ENCODE peak calls at places on chromosomes 3 and 15, in eight cellular contexts. R, W, D, I, X, U, M and S are unnamed samples.

GRCh38 chr3:141307351-141308059 is 60.8 kb upstream of the ZBTB38 start:
- DNase-seq in R (no peak), W (no peak), D (no peak), I (no peak), X (no peak), U (no peak), M (no peak), S (no peak)

GRCh38 chr3:155766206-155766605 is 21.3 kb upstream of the PLCH1 start:
- DNase-seq in R (no peak), W (no peak), D (no peak), I (no peak), X (no peak), U (no peak), M (peak), S (no peak)

GRCh38 chr3:100411091-100411982 is 10.0 kb downstream of the LNP1 start:
- DNase-seq in R (no peak), W (no peak), D (no peak), I (no peak), X (no peak), U (no peak), M (no peak), S (no peak)

GRCh38 chr3:107241217-107241616 is 136.0 kb upstream of the CCDC54 start:
- DNase-seq in R (peak), W (no peak), D (no peak), I (no peak), X (peak), U (peak), M (peak), S (no peak)

GRCh38 chr15:65038838-65039237 is 6.3 kb upstream of the SLC51B start:
- DNase-seq in R (no peak), W (no peak), D (no peak), I (no peak), X (no peak), U (no peak), M (no peak), S (no peak)

GRCh38 chr3:160291909-160292299 is 66.7 kb downstream of the C3orf80 start:
- DNase-seq in R (no peak), W (no peak), D (no peak), I (no peak), X (no peak), U (no peak), M (no peak), S (no peak)

GRCh38 chr3:4977001-4977888 is 2.0 kb upstream of the BHLHE40 start:
- DNase-seq in R (peak), W (peak), D (peak), I (peak), X (peak), U (peak), M (peak), S (peak)

GRCh38 chr3:111700054-111700453 is 104.9 kb upstream of the ZBED2 start:
- DNase-seq in R (no peak), W (no peak), D (no peak), I (no peak), X (no peak), U (no peak), M (no peak), S (no peak)

GRCh38 chr3:137990427-137990826 is 19.5 kb upstream of the CLDN18 start:
- DNase-seq in R (no peak), W (no peak), D (no peak), I (no peak), X (no peak), U (no peak), M (no peak), S (no peak)

GRCh38 chr3:72273615-72274014 is 488.7 kb upstream of the PROK2 start:
- DNase-seq in R (no peak), W (no peak), D (no peak), I (peak), X (peak), U (peak), M (peak), S (no peak)

GRCh38 chr3:23735575-23736326 is 70.0 kb upstream of the UBE2E1 start:
- DNase-seq in R (no peak), W (no peak), D (no peak), I (peak), X (no peak), U (peak), M (peak), S (no peak)

GRCh38 chr3:58176827-58177489 is 33.8 kb downstream of the DNASE1L3 start:
- DNase-seq in R (no peak), W (no peak), D (no peak), I (no peak), X (peak), U (no peak), M (no peak), S (no peak)

GRCh38 chr3:58177747-58178527 is 32.8 kb downstream of the DNASE1L3 start:
- DNase-seq in R (peak), W (peak), D (peak), I (peak), X (peak), U (peak), M (peak), S (peak)

GRCh38 chr3:58175098-58175428 is 35.7 kb downstream of the DNASE1L3 start:
- DNase-seq in R (no peak), W (no peak), D (no peak), I (no peak), X (no peak), U (no peak), M (no peak), S (no peak)

GRCh38 chr3:58175429-58176184 is 35.2 kb downstream of the DNASE1L3 start:
- DNase-seq in R (peak), W (no peak), D (peak), I (peak), X (peak), U (peak), M (no peak), S (no peak)

DNA sequence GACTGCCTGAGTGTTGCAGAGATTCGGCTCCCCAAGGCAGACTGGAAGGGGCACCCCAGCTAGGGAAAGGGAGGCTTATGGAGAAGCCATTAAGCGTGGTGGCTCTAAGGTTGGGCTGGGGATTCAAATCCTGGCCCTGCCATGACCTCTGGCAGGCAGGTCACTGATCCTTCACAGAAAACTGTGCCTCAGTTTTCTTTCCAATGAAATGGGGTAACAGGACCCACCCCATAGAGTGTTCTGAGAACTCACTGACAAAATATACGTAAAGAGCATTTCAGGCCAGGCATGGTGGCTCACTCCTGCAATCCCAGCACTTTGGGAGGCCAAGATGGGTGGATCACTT is 34.6 kb downstream of the DNASE1L3 start:
- DNase-seq in R (no peak), W (no peak), D (no peak), I (no peak), X (no peak), U (no peak), M (no peak), S (no peak)
- H3K4me3 ChIP-seq in R (no peak), W (no peak), D (no peak), I (no peak), X (no peak), U (no peak), M (no peak), S (no peak)

DNA sequence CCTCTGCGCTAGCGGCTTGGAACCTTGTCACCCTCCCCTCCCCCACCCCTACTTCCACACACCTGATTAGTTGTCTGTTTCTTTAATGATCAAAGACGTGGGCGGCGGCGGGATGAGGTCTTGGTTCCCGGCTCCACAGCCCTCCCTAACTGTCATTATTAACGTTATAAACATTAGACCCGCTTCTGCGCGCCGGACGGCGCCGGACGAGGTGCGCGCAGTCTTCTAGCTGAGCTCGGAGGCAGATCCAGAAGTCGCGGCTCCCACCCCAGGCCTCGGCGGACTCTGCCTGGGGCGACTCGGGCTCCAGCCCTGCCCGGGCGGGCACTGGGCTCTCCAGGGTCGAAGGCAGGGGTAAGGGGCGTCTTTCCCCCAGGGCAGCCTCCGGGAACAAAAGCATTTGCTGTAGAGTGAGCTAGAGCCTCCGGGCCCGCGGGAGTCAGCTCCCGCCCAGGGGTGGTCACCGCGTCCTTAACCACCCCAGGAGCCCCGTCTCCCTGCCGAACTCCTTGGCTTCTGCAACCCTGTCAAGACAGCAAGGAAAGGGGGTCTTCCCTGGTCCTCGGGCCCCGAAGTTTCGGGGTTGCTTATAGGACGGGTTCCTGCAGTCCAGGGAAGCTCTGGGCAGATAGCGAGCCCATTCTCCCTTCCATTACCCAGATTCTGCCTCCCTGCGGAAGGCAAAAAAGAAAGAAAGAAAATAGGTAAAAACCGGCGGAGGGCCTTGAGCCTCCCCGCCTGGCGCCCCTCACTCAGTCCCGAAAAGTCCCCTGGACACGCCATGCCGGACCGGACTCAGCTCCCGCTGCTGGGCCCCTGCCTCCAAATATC is 2.2 kb upstream of the ISLR2 start:
- DNase-seq in R (no peak), W (no peak), D (no peak), I (no peak), X (no peak), U (no peak), M (peak), S (no peak)
- H3K4me3 ChIP-seq in R (peak), W (peak), D (no peak), I (peak), X (no peak), U (peak), M (peak), S (peak)

DNA sequence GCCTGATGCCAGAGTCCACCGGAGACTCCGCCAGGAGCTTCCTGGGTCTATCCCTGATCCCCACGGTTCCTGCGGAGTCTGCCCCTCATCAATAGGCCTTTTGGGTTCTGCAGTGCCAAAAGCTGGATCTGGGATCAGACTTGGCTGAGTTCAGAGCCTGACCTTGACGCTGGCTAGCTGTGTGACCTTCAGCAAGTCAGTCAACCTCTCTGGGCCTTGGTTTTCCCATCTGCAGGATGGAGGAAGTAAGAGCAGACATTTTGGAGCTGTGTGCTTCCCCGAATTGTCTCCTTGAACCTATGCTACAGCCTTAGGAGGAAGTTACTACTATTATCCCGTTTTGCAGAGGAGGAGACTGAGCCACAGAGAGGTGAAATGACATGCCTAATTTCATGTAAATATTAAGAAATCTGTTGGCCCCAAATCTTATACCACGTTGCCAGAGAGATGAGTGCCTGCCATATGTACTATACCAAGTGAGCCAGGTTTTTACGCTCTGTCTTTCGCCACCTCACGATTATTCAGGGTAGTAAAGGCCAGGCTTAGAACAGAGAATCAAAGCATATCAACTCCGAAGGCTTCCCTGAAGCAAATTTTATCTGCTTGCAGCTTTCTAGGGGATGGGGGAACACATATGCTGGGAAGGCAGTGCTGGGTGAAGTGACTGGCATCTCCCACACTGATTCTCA is 112.6 kb downstream of the SRGAP3 start:
- DNase-seq in R (no peak), W (no peak), D (no peak), I (no peak), X (no peak), U (no peak), M (no peak), S (no peak)
- H3K4me3 ChIP-seq in R (no peak), W (peak), D (no peak), I (no peak), X (no peak), U (no peak), M (no peak), S (no peak)

DNA sequence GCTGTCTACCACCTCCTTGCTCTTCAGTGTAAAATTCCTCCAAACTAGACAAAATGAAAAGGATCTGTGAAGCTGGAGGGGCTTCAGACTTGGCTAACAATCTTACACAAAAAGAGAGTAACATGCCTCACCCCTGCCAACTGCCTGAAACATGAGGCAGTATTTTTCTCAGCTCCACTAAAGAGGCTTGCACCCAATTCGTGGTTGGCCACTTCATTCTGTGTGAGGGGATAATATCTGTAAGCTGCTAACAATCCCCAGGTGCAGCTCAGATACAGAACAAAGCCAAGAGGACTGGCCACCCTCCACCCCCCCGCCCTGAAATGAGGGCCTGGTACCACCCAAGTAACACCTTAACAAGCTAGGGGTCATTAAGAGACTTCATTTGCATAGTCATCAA is 2.8 kb downstream of the MB21D2 start:
- DNase-seq in R (no peak), W (no peak), D (no peak), I (no peak), X (no peak), U (no peak), M (no peak), S (no peak)
- H3K4me3 ChIP-seq in R (no peak), W (no peak), D (no peak), I (no peak), X (no peak), U (no peak), M (no peak), S (no peak)

DNA sequence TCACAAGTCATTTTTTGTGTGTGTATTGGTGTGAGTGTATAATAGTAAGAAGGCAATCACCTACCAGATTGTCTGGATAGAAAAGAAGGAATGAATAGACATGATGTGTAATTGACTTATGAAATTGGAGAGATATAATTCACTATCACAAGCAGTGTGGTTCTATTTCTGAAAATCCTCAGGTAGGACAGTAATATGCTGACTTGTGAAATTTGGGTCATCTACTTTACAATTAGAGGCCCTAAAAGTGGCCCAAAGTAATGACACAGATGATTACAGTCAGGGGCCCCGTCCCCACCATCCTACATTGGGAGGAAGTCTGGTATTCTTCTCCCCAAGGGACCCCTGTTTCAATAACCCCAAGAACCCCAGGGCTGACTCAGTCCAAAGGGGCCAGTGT is 73.6 kb upstream of the SELENOK start:
- DNase-seq in R (no peak), W (no peak), D (no peak), I (no peak), X (no peak), U (no peak), M (no peak), S (no peak)
- H3K4me3 ChIP-seq in R (no peak), W (no peak), D (no peak), I (no peak), X (no peak), U (no peak), M (no peak), S (no peak)

GRCh38 chr3:117018622-117019021 is 309.0 kb downstream of the TUSC7 start:
- DNase-seq in R (no peak), W (no peak), D (no peak), I (no peak), X (no peak), U (no peak), M (no peak), S (no peak)
- H3K4me3 ChIP-seq in R (no peak), W (no peak), D (no peak), I (no peak), X (no peak), U (no peak), M (no peak), S (no peak)